ENCODE peak calls at places on chromosomes 16 and 17, in ten cellular contexts. Z, R, H, G, Q, A, F, S, J and W are unnamed samples.

GRCh38 chr16:15532825-15533224 is 98.4 kb downstream of the BMERB1 start:
- DNase-seq in Z (no peak), R (no peak), H (no peak), G (no peak), Q (no peak), A (no peak), F (no peak), S (no peak), J (no peak), W (no peak)

GRCh38 chr17:382644-383533 is 30.3 kb upstream of the RPH3AL start:
- DNase-seq in Z (no peak), R (no peak), H (peak; percentile 85), G (no peak), Q (no peak), A (no peak), F (peak; percentile 74), S (no peak), J (peak; percentile 47), W (peak; percentile 39)

GRCh38 chr16:89038221-89038721 is 55.4 kb upstream of the ACSF3 start:
- DNase-seq in Z (no peak), R (no peak), H (no peak), G (peak; percentile 13), Q (no peak), A (no peak), F (no peak), S (no peak), J (no peak), W (peak; percentile 7)

GRCh38 chr16:79400462-79401149 is 199.9 kb downstream of the MAF start:
- DNase-seq in Z (no peak), R (no peak), H (no peak), G (no peak), Q (no peak), A (no peak), F (no peak), S (peak; percentile 72), J (no peak), W (no peak)

GRCh38 chr16:540645-541340 is 13.3 kb downstream of the CAPN15 start:
- DNase-seq in Z (no peak), R (no peak), H (no peak), G (no peak), Q (no peak), A (no peak), F (no peak), S (no peak), J (no peak), W (no peak)

GRCh38 chr17:4536742-4537411 is 18.3 kb downstream of the MYBBP1A start:
- DNase-seq in Z (peak; percentile 42), R (peak; percentile 33), H (peak; percentile 34), G (no peak), Q (peak; percentile 43), A (no peak), F (no peak), S (no peak), J (peak; percentile 63), W (no peak)

GRCh38 chr17:31587462-31587861 is 196.0 kb downstream of the RAB11FIP4 start:
- DNase-seq in Z (no peak), R (no peak), H (no peak), G (no peak), Q (no peak), A (no peak), F (no peak), S (no peak), J (no peak), W (no peak)

GRCh38 chr17:68029512-68030215 is 5.9 kb upstream of the KPNA2 start:
- DNase-seq in Z (no peak), R (no peak), H (no peak), G (no peak), Q (no peak), A (no peak), F (no peak), S (no peak), J (no peak), W (no peak)

GRCh38 chr17:31249742-31250141 is 47.3 kb downstream of the OMG start:
- DNase-seq in Z (no peak), R (no peak), H (peak; percentile 31), G (no peak), Q (no peak), A (no peak), F (no peak), S (no peak), J (no peak), W (no peak)

GRCh38 chr16:89049484-89050118 is 44.1 kb upstream of the ACSF3 start:
- DNase-seq in Z (peak; percentile 12), R (peak; percentile 32), H (no peak), G (peak; percentile 13), Q (no peak), A (no peak), F (no peak), S (no peak), J (no peak), W (peak; percentile 42)

GRCh38 chr17:56393156-56393555 is 200.3 kb upstream of the NOG start:
- DNase-seq in Z (no peak), R (no peak), H (no peak), G (no peak), Q (no peak), A (no peak), F (no peak), S (no peak), J (no peak), W (no peak)

GRCh38 chr16:76777721-76778120 is 413.3 kb upstream of the MON1B start:
- DNase-seq in Z (no peak), R (no peak), H (no peak), G (no peak), Q (no peak), A (no peak), F (no peak), S (no peak), J (no peak), W (no peak)

GRCh38 chr16:19502395-19503131 is 19.3 kb downstream of the GDE1 start:
- DNase-seq in Z (peak; percentile 36), R (peak; percentile 62), H (peak; percentile 89), G (peak; percentile 69), Q (peak; percentile 73), A (peak; percentile 44), F (no peak), S (peak; percentile 80), J (peak; percentile 84), W (peak; percentile 80)

GRCh38 chr17:41792835-41793748 is 6.6 kb upstream of the JUP start:
- DNase-seq in Z (peak; percentile 62), R (no peak), H (peak; percentile 90), G (peak; percentile 75), Q (peak; percentile 69), A (no peak), F (no peak), S (peak; percentile 83), J (peak; percentile 68), W (peak; percentile 52)

GRCh38 chr17:20234266-20234665 is 225.1 kb downstream of the SPECC1 start:
- DNase-seq in Z (no peak), R (peak; percentile 55), H (no peak), G (no peak), Q (no peak), A (no peak), F (no peak), S (no peak), J (no peak), W (no peak)

GRCh38 chr16:74950511-74950910 is 34.4 kb downstream of the WDR59 start:
- DNase-seq in Z (no peak), R (no peak), H (no peak), G (no peak), Q (no peak), A (no peak), F (no peak), S (no peak), J (no peak), W (no peak)
- H3K36me3 ChIP-seq in Z (peaks cover 81% of the 10 kb centered on the region), R (peaks cover 35% of the 10 kb centered on the region), H (no peaks in the 10 kb centered on the region), G (peaks cover 63% of the 10 kb centered on the region), Q (peaks cover 5% of the 10 kb centered on the region), A (no peaks in the 10 kb centered on the region), F (no peaks in the 10 kb centered on the region), S (peaks cover 87% of the 10 kb centered on the region), J (no peaks in the 10 kb centered on the region), W (peaks cover 5% of the 10 kb centered on the region)

DNA sequence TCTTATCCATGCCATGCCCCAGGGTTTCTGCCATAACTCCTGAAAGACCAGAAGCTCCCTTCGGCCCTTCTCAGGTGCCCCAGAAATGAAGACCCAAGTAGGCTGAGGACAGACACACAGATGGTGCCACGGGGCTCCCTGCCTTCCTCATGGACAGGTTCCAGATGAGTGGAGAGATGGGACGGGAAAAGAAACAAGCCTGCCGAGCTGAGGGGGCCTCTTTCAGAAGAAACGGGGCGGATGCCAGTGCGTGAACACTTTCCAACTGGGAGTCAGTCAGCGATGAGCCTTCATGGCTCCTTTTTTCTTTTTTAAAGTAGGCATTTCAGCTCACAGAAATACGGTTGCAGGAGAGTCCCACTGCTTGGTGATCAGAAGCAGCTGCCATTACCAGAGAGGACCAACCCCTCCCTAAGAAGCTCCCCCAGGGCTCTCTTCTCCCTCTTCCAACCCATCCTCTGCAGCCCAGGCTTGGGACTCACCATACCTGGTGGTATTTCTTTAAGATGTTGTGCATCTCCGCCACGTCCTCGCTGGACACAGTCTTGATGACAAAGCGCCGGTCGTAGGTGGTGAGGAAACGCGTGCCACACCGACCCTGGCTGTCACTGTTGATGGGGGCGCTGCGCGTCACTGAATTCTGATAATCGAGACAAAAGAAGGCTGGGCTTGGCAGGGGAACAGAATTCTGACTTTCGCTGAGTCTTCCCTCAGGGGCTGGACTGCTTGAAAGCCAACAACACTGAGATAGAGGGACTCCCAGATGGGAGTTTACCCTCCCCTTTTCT is 19.2 kb downstream of the PIP4K2B start:
- DNase-seq in Z (no peak), R (no peak), H (no peak), G (no peak), Q (no peak), A (no peak), F (no peak), S (no peak), J (no peak), W (no peak)
- H3K36me3 ChIP-seq in Z (peaks cover 100% of the 10 kb centered on the region), R (peaks cover 78% of the 10 kb centered on the region), H (peaks cover 28% of the 10 kb centered on the region), G (peaks cover 100% of the 10 kb centered on the region), Q (peaks cover 32% of the 10 kb centered on the region), A (peaks cover 10% of the 10 kb centered on the region), F (peaks cover 3% of the 10 kb centered on the region), S (peaks cover 100% of the 10 kb centered on the region), J (no peaks in the 10 kb centered on the region), W (peaks cover 84% of the 10 kb centered on the region)

GRCh38 chr17:82943751-82944150 is 103.9 kb upstream of the ZNF750 start:
- DNase-seq in Z (peak; percentile 5), R (no peak), H (no peak), G (peak; percentile 17), Q (no peak), A (no peak), F (no peak), S (no peak), J (no peak), W (no peak)
- H3K36me3 ChIP-seq in Z (peaks cover 79% of the 10 kb centered on the region), R (peaks cover 45% of the 10 kb centered on the region), H (peaks cover 5% of the 10 kb centered on the region), G (peaks cover 51% of the 10 kb centered on the region), Q (no peaks in the 10 kb centered on the region), A (no peaks in the 10 kb centered on the region), F (peaks cover 1% of the 10 kb centered on the region), S (peaks cover 71% of the 10 kb centered on the region), J (no peaks in the 10 kb centered on the region), W (peaks cover 16% of the 10 kb centered on the region)

DNA sequence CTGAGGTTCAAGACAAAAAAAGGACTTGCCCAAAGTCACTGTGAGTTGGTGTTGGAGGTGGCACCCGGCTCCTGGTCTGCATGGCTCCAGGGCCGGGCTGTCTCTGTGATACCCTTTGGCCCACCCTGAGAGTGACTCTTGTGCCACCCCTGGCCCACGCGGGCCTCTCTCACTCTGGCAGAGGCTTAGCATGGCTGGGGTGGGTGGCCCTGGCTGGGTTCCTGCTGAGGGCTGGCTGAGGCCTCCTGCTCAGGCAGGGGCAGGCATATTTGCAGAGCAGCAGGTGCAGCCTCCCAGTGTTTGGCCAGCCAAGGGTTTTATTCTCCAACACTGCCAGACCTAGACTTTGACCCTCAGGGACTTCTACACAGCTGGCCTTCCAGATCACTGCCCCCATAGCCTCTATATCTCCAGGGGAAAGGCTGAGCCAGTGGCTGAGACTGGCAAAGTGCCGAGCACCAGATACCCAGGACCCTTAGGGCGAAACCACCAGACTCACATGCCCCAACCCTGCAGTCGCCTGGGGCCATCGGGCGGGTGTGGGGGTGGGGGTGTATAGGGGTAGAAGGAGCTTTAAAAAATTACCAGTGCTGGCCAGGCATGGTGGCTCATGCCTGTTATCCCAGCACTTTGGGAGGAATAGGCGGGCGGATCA is 21.5 kb upstream of the ADGRG1 start:
- DNase-seq in Z (no peak), R (no peak), H (no peak), G (no peak), Q (no peak), A (no peak), F (no peak), S (peak; percentile 90), J (no peak), W (peak; percentile 94)
- H3K36me3 ChIP-seq in Z (no peaks in the 10 kb centered on the region), R (no peaks in the 10 kb centered on the region), H (no peaks in the 10 kb centered on the region), G (no peaks in the 10 kb centered on the region), Q (no peaks in the 10 kb centered on the region), A (no peaks in the 10 kb centered on the region), F (no peaks in the 10 kb centered on the region), S (no peaks in the 10 kb centered on the region), J (no peaks in the 10 kb centered on the region), W (no peaks in the 10 kb centered on the region)